ENCODE peak calls at places on chromosomes 4 and X, in six cellular contexts. B is endothelial cell of umbilical vein, E is Panc1, R is pancreas, I is sigmoid colon, M is suprapubic skin. F is an unnamed sample. For H3K4me1, the result is how much of the 10 kb centered on the place peaks cover.

GRCh38 chrX:44003975-44004374 is 30.8 kb upstream of the NDP start:
- DNase-seq in B (peak), M (no peak), R (no peak), E (no peak), I (no peak), F (no peak)

GRCh38 chrX:118861338-118861737 is 37.7 kb downstream of the ZCCHC12 start:
- DNase-seq in R (no peak), I (no peak), E (no peak), B (no peak), M (no peak), F (no peak)

GRCh38 chr4:38150766-38151165 is 190.6 kb downstream of the PTTG2 start:
- DNase-seq in R (no peak), B (no peak), M (no peak), E (no peak), I (no peak), F (no peak)

GRCh38 chrX:68820476-68821110 is 8.2 kb upstream of the EFNB1 start:
- DNase-seq in R (no peak), B (no peak), E (no peak), M (no peak), I (no peak), F (no peak)

GRCh38 chr4:21688596-21689265 is 259.8 kb downstream of the KCNIP4 start:
- DNase-seq in M (no peak), B (no peak), R (no peak), E (no peak), I (no peak), F (no peak)

GRCh38 chrX:153412746-153413720 is 1.8 kb downstream of the ZFP92 start:
- DNase-seq in M (no peak), R (no peak), B (no peak), I (no peak), E (no peak), F (no peak)

GRCh38 chr4:66927937-66928336 is 617.4 kb downstream of the CENPC start:
- DNase-seq in E (no peak), I (no peak), M (no peak), B (no peak), R (no peak), F (no peak)

GRCh38 chrX:46758163-46758955 is 559 bp downstream of the SLC9A7 start:
- DNase-seq in M (no peak), B (peak), I (no peak), R (peak), E (no peak), F (peak)

GRCh38 chr4:122764071-122764807 is 31.7 kb downstream of the BBS12 start:
- DNase-seq in E (no peak), B (peak), R (no peak), I (no peak), M (no peak), F (no peak)

GRCh38 chr4:17493629-17494028 is 18.3 kb downstream of the QDPR start:
- DNase-seq in R (no peak), I (no peak), E (no peak), B (no peak), M (no peak), F (no peak)

GRCh38 chr4:8739820-8740665 is 131.6 kb downstream of the HMX1 start:
- DNase-seq in I (peak), E (no peak), R (no peak), M (peak), B (no peak), F (peak)

GRCh38 chr4:36388710-36389109 is 107.3 kb downstream of the DTHD1 start:
- DNase-seq in M (no peak), I (no peak), R (no peak), B (no peak), E (no peak), F (no peak)

GRCh38 chr4:101282076-101282844 is 65.1 kb downstream of the PPP3CA start:
- DNase-seq in E (no peak), B (no peak), R (no peak), I (no peak), M (no peak), F (no peak)

GRCh38 chrX:13059676-13060499 is 15.5 kb upstream of the FAM9C start:
- DNase-seq in R (no peak), E (peak), B (peak), I (no peak), M (no peak), F (no peak)

GRCh38 chrX:13055486-13055885 is 11.1 kb upstream of the FAM9C start:
- DNase-seq in E (no peak), R (no peak), B (no peak), M (no peak), I (no peak), F (no peak)

GRCh38 chrX:13064599-13065143 is 20.3 kb upstream of the FAM9C start:
- DNase-seq in I (peak), B (no peak), M (no peak), E (no peak), R (no peak), F (no peak)

DNA sequence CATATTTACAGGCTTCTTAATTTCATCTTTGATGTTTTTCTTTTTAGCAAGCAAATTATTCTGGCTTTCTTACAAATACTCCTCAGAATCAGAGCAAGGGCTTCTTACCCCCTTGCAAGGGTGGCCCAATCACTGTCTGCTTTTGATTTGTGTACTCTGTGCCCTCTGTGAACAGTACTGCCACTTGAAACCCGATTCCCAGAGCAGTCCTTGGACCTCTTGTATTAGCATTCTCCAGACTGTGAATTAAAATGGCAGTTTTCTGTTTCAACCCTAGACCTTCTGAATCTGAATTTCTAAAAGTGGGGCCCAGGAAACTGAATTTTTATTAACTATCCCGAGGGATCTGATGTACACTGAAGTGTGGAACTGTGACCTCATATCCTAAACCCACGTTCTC is 14.8 kb upstream of the FAM9C start:
- DNase-seq in B (no peak), R (no peak), E (no peak), M (no peak), I (no peak), F (no peak)
- H3K4me1 ChIP-seq in B (under half), R (under half), E (under half), M (under half), I (under half), F (under half)

GRCh38 chr4:24516926-24517325 is 67.4 kb downstream of the DHX15 start:
- DNase-seq in M (no peak), E (no peak), I (no peak), R (no peak), B (no peak), F (no peak)

GRCh38 chr4:24515698-24516097 is 68.7 kb downstream of the DHX15 start:
- DNase-seq in E (no peak), I (no peak), R (no peak), B (no peak), M (no peak), F (no peak)

GRCh38 chr4:24511371-24512063 is 72.8 kb downstream of the DHX15 start:
- DNase-seq in R (no peak), B (no peak), M (no peak), E (no peak), I (no peak), F (no peak)

GRCh38 chr4:24514808-24515207 is 69.5 kb downstream of the DHX15 start:
- DNase-seq in E (no peak), B (no peak), M (no peak), R (no peak), I (no peak), F (no peak)

GRCh38 chr4:24513718-24514117 is 70.6 kb downstream of the DHX15 start:
- DNase-seq in M (no peak), I (no peak), R (no peak), B (no peak), E (no peak), F (no peak)
- H3K4me1 ChIP-seq in M (under half), I (under half), R (under half), B (under half), E (under half), F (under half)

GRCh38 chr4:138957302-138957701 is 58.3 kb upstream of the NOCT start:
- DNase-seq in R (no peak), I (no peak), E (no peak), M (no peak), B (no peak), F (no peak)

GRCh38 chr4:138960175-138960710 is 55.3 kb upstream of the NOCT start:
- DNase-seq in I (no peak), R (no peak), E (no peak), B (no peak), M (no peak), F (no peak)

GRCh38 chr4:138959421-138959820 is 56.2 kb upstream of the NOCT start:
- DNase-seq in E (no peak), I (no peak), B (no peak), M (no peak), R (no peak), F (no peak)

GRCh38 chr4:138961687-138962086 is 53.9 kb upstream of the NOCT start:
- DNase-seq in R (no peak), E (no peak), M (no peak), I (no peak), B (no peak), F (no peak)

DNA sequence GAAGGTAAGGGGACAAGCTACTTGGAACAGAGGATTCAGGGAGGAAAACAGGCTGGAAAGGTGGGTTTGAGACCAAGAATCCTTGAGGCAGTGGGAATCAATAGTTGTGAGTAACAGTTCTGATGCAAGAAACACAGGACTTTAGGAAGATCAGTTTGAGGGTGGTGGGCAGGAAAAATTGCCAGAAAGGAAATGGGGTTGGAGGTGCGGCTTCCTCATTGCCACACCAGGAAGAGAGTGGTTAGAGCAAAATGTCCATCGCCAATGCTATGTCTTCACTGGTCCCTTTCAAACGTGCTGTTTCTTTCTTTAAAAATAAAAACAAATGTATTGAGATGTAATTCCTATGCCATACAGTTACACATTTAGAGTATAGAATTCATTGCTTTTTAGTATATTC is 57.1 kb upstream of the NOCT start:
- DNase-seq in B (no peak), M (no peak), R (no peak), E (no peak), I (no peak), F (no peak)
- H3K4me1 ChIP-seq in B (under half), M (under half), R (under half), E (under half), I (under half), F (under half)

GRCh38 chr4:2813446-2814405 is 20.8 kb downstream of the SH3BP2 start:
- DNase-seq in R (no peak), E (no peak), I (no peak), B (no peak), M (no peak), F (no peak)

GRCh38 chr4:2814627-2815026 is 21.7 kb downstream of the SH3BP2 start:
- DNase-seq in I (no peak), B (no peak), R (no peak), M (no peak), E (no peak), F (no peak)

GRCh38 chr4:2811830-2812599 is 19.1 kb downstream of the SH3BP2 start:
- DNase-seq in B (peak), R (no peak), M (peak), E (no peak), I (peak), F (peak)

GRCh38 chr4:2812985-2813384 is 20.1 kb downstream of the SH3BP2 start:
- DNase-seq in I (no peak), R (no peak), M (no peak), E (no peak), B (peak), F (no peak)

GRCh38 chr4:2812600-2812932 is 19.7 kb downstream of the SH3BP2 start:
- DNase-seq in I (no peak), R (no peak), E (no peak), M (no peak), B (no peak), F (no peak)
- H3K4me1 ChIP-seq in I (under half), R (under half), E (under half), M (half or more), B (under half), F (under half)

GRCh38 chr4:169063441-169063840 is 53.4 kb upstream of the CBR4 start:
- DNase-seq in R (no peak), I (no peak), E (no peak), M (no peak), B (no peak), F (no peak)
- H3K4me1 ChIP-seq in R (under half), I (under half), E (under half), M (half or more), B (under half), F (under half)

GRCh38 chr4:87092389-87093141 is 127.9 kb downstream of the KLHL8 start:
- DNase-seq in E (no peak), M (no peak), I (peak), B (peak), R (peak), F (peak)

GRCh38 chr4:87088188-87088587 is 132.2 kb downstream of the KLHL8 start:
- DNase-seq in E (no peak), R (no peak), M (no peak), B (no peak), I (no peak), F (no peak)

GRCh38 chr4:87087015-87087920 is 133.2 kb downstream of the KLHL8 start:
- DNase-seq in E (no peak), M (no peak), R (no peak), I (no peak), B (no peak), F (no peak)

GRCh38 chr4:87089368-87089767 is 131.1 kb downstream of the KLHL8 start:
- DNase-seq in M (no peak), B (peak), I (no peak), E (no peak), R (no peak), F (no peak)

GRCh38 chr4:87090305-87090704 is 130.1 kb downstream of the KLHL8 start:
- DNase-seq in M (no peak), R (no peak), B (no peak), E (no peak), I (no peak), F (no peak)
- H3K4me1 ChIP-seq in M (under half), R (under half), B (under half), E (under half), I (under half), F (under half)

DNA sequence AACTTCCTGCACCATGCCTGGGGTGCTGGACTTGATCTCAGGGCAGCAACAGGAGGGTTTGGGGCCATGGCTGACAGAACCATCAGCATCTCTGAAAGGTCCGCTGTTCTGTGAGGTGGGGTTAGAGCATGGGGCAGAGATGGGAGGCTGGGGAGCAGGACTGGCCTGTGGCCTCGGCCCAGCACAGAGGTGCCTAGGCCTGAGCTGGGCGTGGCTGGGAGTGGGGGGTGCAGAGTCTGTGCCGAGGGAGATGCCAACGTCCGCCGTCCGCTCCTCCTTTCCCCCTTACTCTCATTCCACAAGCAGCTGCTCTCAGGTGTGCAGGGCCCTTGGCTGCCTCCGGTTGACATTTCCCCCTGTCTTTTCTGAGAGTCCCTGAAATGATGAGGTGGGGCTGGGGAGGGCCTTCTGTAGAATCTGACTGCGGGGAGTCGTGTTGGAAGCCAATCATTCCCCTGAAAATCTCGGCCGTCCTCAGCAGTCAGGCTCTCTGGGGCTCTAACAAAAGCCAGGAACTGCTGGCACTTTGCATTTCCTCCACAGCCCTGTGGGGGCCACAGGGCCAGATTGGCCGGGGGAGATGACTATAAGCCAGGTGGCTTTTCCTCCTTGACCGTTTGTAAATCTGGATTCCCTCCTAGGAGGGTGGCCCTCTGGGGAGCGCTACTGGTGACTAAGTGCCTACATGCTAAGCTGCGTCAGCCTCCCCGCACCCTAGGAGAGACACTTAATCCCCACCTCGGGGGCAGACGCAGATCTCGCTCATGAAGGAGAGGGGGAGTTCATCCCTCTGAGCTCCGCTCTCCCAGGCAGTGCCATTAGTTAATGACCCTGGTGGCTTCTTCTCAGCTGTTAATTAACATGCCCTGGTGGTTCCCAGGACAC is 41.2 kb downstream of the EVC start:
- DNase-seq in B (peak), R (no peak), E (no peak), I (peak), M (no peak), F (no peak)
- H3K4me1 ChIP-seq in B (half or more), R (under half), E (under half), I (under half), M (under half), F (under half)

DNA sequence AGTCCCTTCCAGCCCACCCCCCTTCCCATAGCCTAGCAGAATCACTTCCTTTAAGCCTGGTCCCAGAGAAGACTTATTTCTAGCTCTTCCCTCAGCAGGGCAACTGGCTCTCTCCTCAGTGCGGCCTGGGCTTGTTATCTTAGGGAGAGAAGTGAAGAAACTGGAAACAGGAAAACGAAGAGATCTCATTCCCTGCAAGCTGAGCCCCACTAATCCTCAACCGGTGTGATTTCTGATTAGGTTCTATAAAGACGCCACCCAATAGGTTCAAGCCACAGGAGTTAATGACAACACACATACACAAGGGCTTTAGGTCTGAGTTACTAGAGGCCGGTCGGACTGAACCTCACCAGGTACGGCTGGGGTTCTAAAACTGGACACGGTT is 3.2 kb downstream of the GSX2 start:
- DNase-seq in M (no peak), B (no peak), I (no peak), E (no peak), R (no peak), F (no peak)
- H3K4me1 ChIP-seq in M (under half), B (under half), I (under half), E (under half), R (under half), F (under half)

GRCh38 chr4:3041192-3042142 is 32.9 kb downstream of the HTT-AS start:
- DNase-seq in R (peak), M (no peak), E (no peak), B (peak), I (peak), F (peak)
- H3K4me1 ChIP-seq in R (under half), M (under half), E (under half), B (under half), I (under half), F (under half)

DNA sequence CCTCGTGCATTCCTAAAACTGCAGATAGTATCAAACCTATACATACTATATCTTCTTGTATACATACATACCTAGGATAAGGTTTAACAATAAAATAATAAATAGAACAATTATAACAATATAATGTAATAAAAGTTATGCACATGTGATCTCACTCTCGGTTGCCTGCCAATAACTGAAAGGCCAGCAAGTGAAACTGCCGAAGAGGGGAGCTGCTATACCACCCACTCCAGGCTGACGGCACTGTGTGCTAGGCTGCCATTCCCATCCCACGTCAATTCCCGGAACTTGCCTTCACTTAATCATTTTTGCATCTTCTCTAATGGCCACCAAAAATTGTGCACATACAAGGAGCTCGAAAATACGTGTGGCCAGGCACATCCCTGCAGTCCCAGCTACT is 451.1 kb upstream of the FAT1 start:
- DNase-seq in R (no peak), E (no peak), M (no peak), I (no peak), B (no peak), F (no peak)
- H3K4me1 ChIP-seq in R (under half), E (under half), M (under half), I (under half), B (under half), F (under half)

F was measured in Peyer's patch.